ENCODE peak calls at places on chromosomes 16 and 17, in four cellular contexts. O, A, Y and H are unnamed samples.

GRCh38 chr16:84423416-84423837 is 55.1 kb downstream of the ATP2C2 start:
- DNase-seq in A (no peak), O (peak), Y (no peak), H (no peak)

GRCh38 chr17:60087882-60088669 is 9.4 kb upstream of the HEATR6 start:
- DNase-seq in O (peak), Y (no peak), A (no peak), H (no peak)

GRCh38 chr17:47335101-47335936 is 11.6 kb downstream of the EFCAB13 start:
- DNase-seq in O (no peak), A (no peak), Y (no peak), H (no peak)

GRCh38 chr16:25060920-25061319 is 45.8 kb upstream of the ARHGAP17 start:
- DNase-seq in A (no peak), O (no peak), Y (no peak), H (no peak)

GRCh38 chr16:56424404-56424765 is 960 bp downstream of the AMFR start:
- DNase-seq in A (no peak), O (peak), Y (no peak), H (no peak)

GRCh38 chr17:50043290-50044148 is 12.4 kb upstream of the ITGA3 start:
- DNase-seq in Y (no peak), A (no peak), O (no peak), H (no peak)

GRCh38 chr17:43224146-43224705 is 4.2 kb downstream of the CCDC200 start:
- DNase-seq in O (no peak), A (no peak), Y (no peak), H (peak)

GRCh38 chr17:79607941-79608728 is 2.7 kb downstream of the RBFOX3 start:
- DNase-seq in A (no peak), Y (no peak), O (peak), H (no peak)

GRCh38 chr17:61635913-61636432 is 45.0 kb upstream of the NACA2 start:
- DNase-seq in Y (peak), O (peak), A (no peak), H (no peak)

GRCh38 chr17:2368383-2368782 is 31.1 kb downstream of the SGSM2 start:
- DNase-seq in Y (no peak), O (no peak), A (no peak), H (no peak)

GRCh38 chr17:39208136-39208535 is 8.1 kb downstream of the RPL19 start:
- DNase-seq in O (no peak), Y (no peak), A (no peak), H (peak)

GRCh38 chr16:27692576-27692975 is 142.6 kb downstream of the KATNIP start:
- DNase-seq in O (no peak), A (no peak), Y (no peak), H (no peak)

GRCh38 chr17:33982872-33983271 is 272.2 kb upstream of the CCL2 start:
- DNase-seq in O (no peak), Y (no peak), A (no peak), H (no peak)

GRCh38 chr17:4796550-4796915 is 569 bp downstream of the PSMB6 start:
- DNase-seq in Y (no peak), A (no peak), O (peak), H (no peak)

GRCh38 chr16:50889276-50889675 is 147.4 kb downstream of the CYLD start:
- DNase-seq in A (no peak), O (no peak), Y (no peak), H (peak)

GRCh38 chr16:51053805-51054204 is 97.3 kb downstream of the SALL1 start:
- DNase-seq in O (no peak), Y (no peak), A (no peak), H (no peak)

GRCh38 chr16:24188143-24188542 is 68.0 kb upstream of the CACNG3 start:
- DNase-seq in O (no peak), A (no peak), Y (no peak), H (no peak)